ENCODE peak calls at places on chromosomes 11 and 22, in ten cellular contexts. X is neural progenitor cell, J is kidney, Q is lung, T is osteoblast, S is SK-N-SH, W is OCI-LY7, E is dorsolateral prefrontal cortex, Y is uterus, C is lower leg skin. L is an unnamed sample.

GRCh38 chr11:34773826-34774225 is 142.4 kb downstream of the APIP start:
- DNase-seq in X (no peak), J (no peak), Q (no peak), T (no peak), S (no peak), W (no peak), E (no peak), Y (no peak), C (no peak), L (peak; percentile 75)

GRCh38 chr11:86696004-86696403 is 23.6 kb upstream of the ME3 start:
- DNase-seq in X (no peak), J (no peak), Q (no peak), T (peak; percentile 73), S (no peak), W (no peak), E (no peak), Y (no peak), C (no peak), L (peak; percentile 94)

GRCh38 chr11:119368121-119369034 is 13.1 kb downstream of the USP2 start:
- DNase-seq in X (peak; percentile 52), J (peak; percentile 93), Q (no peak), T (no peak), S (peak; percentile 54), W (no peak), E (no peak), Y (peak; percentile 51), C (no peak), L (no peak)

GRCh38 chr11:11982975-11983374 is 25.5 kb downstream of the DKK3 start:
- DNase-seq in X (no peak), J (no peak), Q (no peak), T (peak; percentile 90), S (no peak), W (no peak), E (no peak), Y (no peak), C (no peak), L (peak; percentile 67)

GRCh38 chr11:1747753-1748466 is 2.5 kb downstream of the IFITM10 start:
- DNase-seq in X (no peak), J (peak; percentile 83), Q (no peak), T (peak; percentile 95), S (peak; percentile 59), W (no peak), E (peak; percentile 78), Y (no peak), C (no peak), L (peak; percentile 37)

GRCh38 chr11:64787526-64788320 is 9.4 kb upstream of the SF1 start:
- DNase-seq in X (peak; percentile 77), J (peak; percentile 79), Q (peak; percentile 72), T (peak; percentile 97), S (peak; percentile 82), W (peak; percentile 63), E (peak; percentile 43), Y (no peak), C (no peak), L (no peak)

GRCh38 chr11:34512810-34513673 is 552 bp downstream of the ELF5 start:
- DNase-seq in X (peak; percentile 84), J (no peak), Q (peak; percentile 67), T (peak; percentile 84), S (peak; percentile 78), W (peak; percentile 52), E (no peak), Y (no peak), C (no peak), L (peak; percentile 37)

GRCh38 chr11:79413258-79413657 is 27.6 kb downstream of the TENM4 start:
- DNase-seq in X (peak; percentile 68), J (peak; percentile 93), Q (peak; percentile 55), T (peak; percentile 98), S (peak; percentile 77), W (no peak), E (peak; percentile 52), Y (peak; percentile 87), C (peak; percentile 75), L (peak; percentile 96)

GRCh38 chr11:95919514-95919913 is 4.4 kb downstream of the MTMR2 start:
- DNase-seq in X (no peak), J (no peak), Q (no peak), T (no peak), S (no peak), W (no peak), E (no peak), Y (no peak), C (no peak), L (no peak)

GRCh38 chr11:63680842-63681207 is 475 bp upstream of the RTN3 start:
- DNase-seq in X (no peak), J (no peak), Q (no peak), T (no peak), S (peak; percentile 35), W (no peak), E (peak; percentile 76), Y (peak; percentile 43), C (no peak), L (no peak)

GRCh38 chr11:95833378-95833777 is 43.1 kb downstream of the CEP57 start:
- DNase-seq in X (no peak), J (no peak), Q (no peak), T (no peak), S (no peak), W (no peak), E (no peak), Y (no peak), C (no peak), L (no peak)

GRCh38 chr22:40797427-40797826 is 21.7 kb downstream of the SLC25A17 start:
- DNase-seq in X (no peak), J (no peak), Q (no peak), T (no peak), S (no peak), W (no peak), E (no peak), Y (no peak), C (no peak), L (peak; percentile 45)

GRCh38 chr11:12179521-12179920 is 69.1 kb downstream of the MICAL2 start:
- DNase-seq in X (no peak), J (no peak), Q (no peak), T (no peak), S (no peak), W (no peak), E (peak; percentile 70), Y (no peak), C (no peak), L (no peak)

DNA sequence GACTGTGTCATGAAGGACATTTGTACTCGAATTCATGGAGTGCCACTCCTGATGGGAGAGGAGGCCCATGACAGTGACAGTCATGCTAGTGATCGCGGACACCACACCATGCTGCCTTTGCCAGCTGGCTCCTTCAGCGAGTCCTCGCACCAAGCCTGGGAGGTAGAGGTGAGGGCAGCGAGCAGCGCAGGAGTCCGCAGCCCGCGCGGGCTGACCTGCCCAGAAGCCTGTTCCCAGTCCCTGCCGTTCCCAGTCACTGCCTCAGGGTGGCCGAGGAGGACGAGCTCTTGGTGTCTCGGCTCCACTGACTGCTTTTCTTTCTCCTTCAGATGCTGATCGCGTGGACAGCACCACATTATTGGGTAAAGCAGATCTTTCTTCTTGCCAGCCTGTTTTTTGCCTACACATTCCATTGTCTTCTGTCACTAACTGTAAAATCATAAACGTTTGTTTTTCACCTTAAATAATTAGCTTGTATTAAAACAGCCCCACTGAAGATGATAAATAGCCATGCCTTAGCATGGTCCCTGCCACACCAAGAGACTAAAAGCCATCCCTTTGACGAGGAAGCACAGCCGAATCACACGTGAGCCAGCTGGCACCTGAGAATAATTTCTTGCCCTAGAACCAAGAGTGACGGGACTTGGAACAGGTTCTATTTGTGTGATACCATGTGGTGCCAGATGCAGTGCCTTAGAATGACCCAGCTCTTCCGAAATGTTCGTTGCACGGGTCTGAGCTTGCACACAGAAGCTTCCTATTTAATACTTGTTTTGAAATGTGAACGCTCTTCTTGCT is 25.5 kb downstream of the FAM118A start:
- DNase-seq in X (peak; percentile 66), J (no peak), Q (no peak), T (peak; percentile 48), S (peak; percentile 48), W (no peak), E (peak; percentile 46), Y (no peak), C (no peak), L (peak; percentile 54)
- TF ChIP-seq CTCF in X (peak; percentile 43), J (no peak), Q (no peak), T (no peak), S (no peak), W (no peak), E (no peak), Y (no peak), C (no peak), L (no peak)

DNA sequence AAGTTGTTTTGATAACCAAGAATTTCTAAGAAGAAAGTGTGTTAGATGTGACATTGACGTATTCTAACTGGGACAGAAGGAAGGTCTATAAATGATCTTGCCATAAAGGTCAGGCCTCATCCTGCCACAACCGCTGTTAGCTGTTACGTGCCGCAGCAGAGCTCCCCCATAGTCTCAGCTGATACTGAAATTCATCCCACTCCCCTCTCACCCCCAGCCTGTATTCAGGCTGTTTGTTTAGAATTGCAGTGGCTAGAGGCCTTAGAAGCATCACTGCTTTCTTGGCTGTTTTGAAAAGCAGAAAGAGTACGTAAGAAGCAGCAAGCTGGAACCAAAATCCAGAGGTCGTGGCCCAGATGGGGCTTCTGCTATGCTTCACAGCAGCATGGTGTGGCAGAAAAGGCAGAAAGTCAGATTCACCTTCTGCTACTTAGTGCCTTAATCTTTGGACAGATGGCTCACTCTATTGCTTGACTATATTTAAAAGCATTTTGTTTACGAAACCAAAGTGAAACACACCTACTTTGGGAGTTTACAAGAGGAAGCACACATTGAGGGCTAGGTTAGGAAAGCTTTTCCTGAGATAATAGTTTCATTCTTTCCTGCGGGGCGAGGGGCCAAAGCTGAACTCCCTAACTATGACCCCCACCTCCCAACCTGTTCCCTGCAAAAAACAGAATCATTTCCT is 950 bp upstream of the LAYN start:
- DNase-seq in X (no peak), J (no peak), Q (no peak), T (no peak), S (no peak), W (no peak), E (no peak), Y (no peak), C (no peak), L (no peak)
- H3K4me3 ChIP-seq in X (peak overlapping the region; percentile 47), J (peak overlapping the region; percentile 49), Q (no peak overlapping the region), T (peak overlapping the region; percentile 75), S (peak overlapping the region; percentile 80), W (no peak overlapping the region), E (no peak overlapping the region), Y (peak overlapping the region; percentile 61), C (no peak overlapping the region), L (peak overlapping the region; percentile 84)

GRCh38 chr11:8168485-8169257 is at the start of gene RIC3:
- DNase-seq in X (peak; percentile 78), J (peak; percentile 82), Q (peak; percentile 44), T (no peak), S (peak; percentile 74), W (no peak), E (peak; percentile 77), Y (peak; percentile 17), C (no peak), L (no peak)
- TF ChIP-seq CTCF in X (peak; percentile 32), J (no peak), Q (no peak), T (no peak), S (no peak), W (no peak), E (no peak), Y (no peak), C (no peak), L (no peak)

DNA sequence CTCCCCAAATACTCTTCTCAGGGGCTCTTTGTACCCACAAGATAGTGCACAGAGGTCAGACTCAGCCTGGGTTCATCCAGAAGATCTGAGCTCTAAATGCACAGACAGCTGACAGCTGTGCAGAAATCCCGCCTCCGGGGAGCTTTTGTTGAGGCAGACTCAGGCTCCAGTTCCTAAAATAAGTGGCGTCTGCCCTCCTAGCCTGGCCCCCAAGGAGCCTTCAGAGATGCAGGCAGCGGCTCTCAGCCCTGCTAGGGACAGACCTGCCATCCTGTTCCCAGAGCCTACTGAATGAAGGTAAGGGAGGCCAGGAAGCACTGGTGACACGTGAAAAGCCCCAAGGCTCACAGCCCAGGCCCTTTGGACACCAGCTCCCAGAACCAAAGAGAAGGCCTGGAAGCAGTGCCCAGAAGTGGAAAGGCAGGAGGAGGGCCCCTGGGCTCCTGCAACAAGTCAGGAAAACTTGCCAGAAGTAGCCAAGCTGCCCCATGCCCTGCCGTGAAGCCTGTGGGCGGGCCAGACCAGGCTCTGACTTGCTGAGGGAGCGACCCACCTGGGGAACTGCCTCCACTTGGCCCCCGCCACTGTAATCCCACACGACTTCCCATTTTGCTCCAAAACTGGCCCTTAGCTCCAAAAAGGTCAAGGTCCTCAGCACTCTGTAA is 51.1 kb upstream of the ARFGAP3 start:
- DNase-seq in X (peak; percentile 27), J (no peak), Q (no peak), T (peak; percentile 68), S (no peak), W (no peak), E (no peak), Y (no peak), C (no peak), L (no peak)
- H3K4me3 ChIP-seq in X (no peak overlapping the region), J (no peak overlapping the region), Q (no peak overlapping the region), T (no peak overlapping the region), S (no peak overlapping the region), W (no peak overlapping the region), E (no peak overlapping the region), Y (no peak overlapping the region), C (no peak overlapping the region), L (no peak overlapping the region)